ENCODE peak calls at places on chromosomes 6 and 20, in six cellular contexts. W is activated B cell treated with CpG ODN at 0.5 μM for 24 hours; F is stimulated activated CD4-positive, alpha-beta T cell treated with anti-CD3 and anti-CD28 coated beads, Interleukin-12 subunit alpha, Interleukin-12 subunit beta, amount 100 ng/mL, for 48 hours; Q is T-helper 1 cell; I is amniotic epithelial cell; A is transverse colon. O is an unnamed sample.

GRCh38 chr6:116220172-116220571 is 33.7 kb downstream of the TSPYL4 start:
- DNase-seq in W (no peak), F (no peak), Q (no peak), I (no peak), A (no peak), O (no peak)

GRCh38 chr6:139159016-139159415 is 24.1 kb downstream of the HECA start:
- DNase-seq in W (no peak), F (no peak), Q (no peak), I (no peak), A (no peak), O (no peak)

GRCh38 chr6:44917430-44917829 is 410.7 kb upstream of the RUNX2 start:
- DNase-seq in W (no peak), F (no peak), Q (no peak), I (no peak), A (no peak), O (no peak)

GRCh38 chr6:134689177-134689576 is 260.7 kb downstream of the ALDH8A1 start:
- DNase-seq in W (no peak), F (no peak), Q (no peak), I (no peak), A (no peak), O (no peak)

GRCh38 chr20:46350201-46350985 is 42.1 kb upstream of the CDH22 start:
- DNase-seq in W (no peak), F (no peak), Q (no peak), I (peak), A (peak), O (peak)

GRCh38 chr20:31835977-31836852 is 9.2 kb downstream of the FOXS1 start:
- DNase-seq in W (peak), F (no peak), Q (no peak), I (peak), A (peak), O (peak)

GRCh38 chr6:7974932-7975763 is 64.6 kb upstream of the TXNDC5 start:
- DNase-seq in W (no peak), F (no peak), Q (no peak), I (peak), A (peak), O (peak)

GRCh38 chr20:38143238-38143645 is 21.8 kb downstream of the TGM2 start:
- DNase-seq in W (no peak), F (no peak), Q (no peak), I (peak), A (peak), O (peak)

GRCh38 chr20:13337090-13337784 is 116.2 kb downstream of the ISM1 start:
- DNase-seq in W (no peak), F (no peak), Q (no peak), I (no peak), A (no peak), O (no peak)

GRCh38 chr6:79257381-79258205 is 23.1 kb upstream of the HMGN3 start:
- DNase-seq in W (no peak), F (no peak), Q (no peak), I (peak), A (no peak), O (peak)